ENCODE peak calls at places on chromosomes 5 and 9, in six cellular contexts. D, M, R, P, S and Q are unnamed samples.

GRCh38 chr5:126450388-126450787 is 27.2 kb downstream of the GRAMD2B start:
- DNase-seq in D (no peak), M (no peak), R (no peak), P (peak; percentile 47), S (no peak), Q (no peak)

GRCh38 chr5:107744418-107745330 is 73.9 kb upstream of the EFNA5 start:
- DNase-seq in D (no peak), M (no peak), R (no peak), P (no peak), S (no peak), Q (no peak)

GRCh38 chr9:89814340-89815040 is 209.7 kb downstream of the GADD45G start:
- DNase-seq in D (no peak), M (no peak), R (no peak), P (no peak), S (peak; percentile 3), Q (no peak)

GRCh38 chr5:5979362-5979760 is 399.0 kb downstream of the MED10 start:
- DNase-seq in D (peak; percentile 8), M (no peak), R (no peak), P (no peak), S (no peak), Q (peak; percentile 84)

GRCh38 chr5:148683651-148684050 is 29.3 kb upstream of the HTR4 start:
- DNase-seq in D (no peak), M (no peak), R (no peak), P (no peak), S (no peak), Q (no peak)

GRCh38 chr9:136947955-136948510 is 3.0 kb downstream of the C8G start:
- DNase-seq in D (no peak), M (no peak), R (no peak), P (peak; percentile 3), S (peak; percentile 4), Q (peak; percentile 74)

GRCh38 chr5:56359809-56360685 is 126.9 kb upstream of the ANKRD55 start:
- DNase-seq in D (no peak), M (no peak), R (no peak), P (no peak), S (peak; percentile 20), Q (no peak)

GRCh38 chr9:15158019-15158418 is 149.0 kb downstream of the TTC39B start:
- DNase-seq in D (no peak), M (no peak), R (no peak), P (no peak), S (no peak), Q (no peak)

GRCh38 chr5:138435943-138436342 is 2.9 kb upstream of the REEP2 start:
- DNase-seq in D (no peak), M (no peak), R (no peak), P (no peak), S (no peak), Q (no peak)
- H3K36me3 ChIP-seq in D (peaks cover 24% of the 10 kb centered on the region), M (peaks cover 27% of the 10 kb centered on the region), R (peaks cover 9% of the 10 kb centered on the region), P (peaks cover 17% of the 10 kb centered on the region), S (peaks cover 22% of the 10 kb centered on the region), Q (peaks cover 19% of the 10 kb centered on the region)

DNA sequence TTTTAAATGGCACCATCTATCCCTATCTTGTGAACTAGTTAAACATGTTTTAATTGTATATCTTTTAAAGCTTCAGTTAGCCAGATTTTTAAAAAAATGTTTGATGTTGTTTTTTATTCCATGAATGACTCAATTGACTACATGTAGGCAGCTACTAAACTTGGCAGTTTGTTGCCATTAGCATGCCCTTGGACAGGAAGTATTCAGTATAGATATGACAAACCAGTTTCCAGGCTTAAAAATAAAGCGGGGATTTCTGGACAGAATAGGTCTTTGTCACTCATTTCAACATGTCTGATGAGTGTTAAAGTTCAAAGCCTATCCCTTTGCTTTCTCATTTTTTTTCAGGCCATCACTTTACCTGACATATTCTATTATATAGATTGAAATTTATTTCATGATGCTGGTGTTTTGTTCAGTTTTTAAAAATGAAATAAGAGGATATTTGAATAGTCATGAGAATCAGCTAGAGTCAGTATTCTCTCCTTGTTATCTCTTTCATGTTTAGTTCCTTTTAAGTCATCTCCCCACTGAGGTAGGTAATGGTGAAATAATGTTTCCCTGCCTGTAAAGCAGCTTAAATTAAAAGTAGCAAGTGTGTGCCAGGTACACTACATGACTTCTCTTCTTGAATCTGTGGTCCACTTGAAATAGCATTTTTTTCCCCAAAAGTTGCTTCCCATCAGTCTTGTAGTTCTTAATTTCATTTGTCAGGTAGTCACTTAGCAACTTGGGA is 11.9 kb downstream of the TNFAIP8 start:
- DNase-seq in D (no peak), M (no peak), R (no peak), P (peak; percentile 46), S (peak; percentile 64), Q (no peak)
- H3K27ac ChIP-seq in D (no peak overlapping the region), M (no peak overlapping the region), R (no peak overlapping the region), P (peak overlapping the region; percentile 55), S (no peak overlapping the region), Q (no peak overlapping the region)

GRCh38 chr9:114350636-114351396 is 21.1 kb downstream of the ORM2 start:
- DNase-seq in D (no peak), M (no peak), R (peak; percentile 57), P (no peak), S (no peak), Q (no peak)

GRCh38 chr9:114348906-114349482 is 19.3 kb downstream of the ORM2 start:
- DNase-seq in D (peak; percentile 18), M (peak; percentile 72), R (peak; percentile 94), P (peak; percentile 62), S (peak; percentile 99), Q (peak; percentile 91)

GRCh38 chr9:114348261-114348905 is 18.7 kb downstream of the ORM2 start:
- DNase-seq in D (no peak), M (no peak), R (peak; percentile 73), P (no peak), S (no peak), Q (no peak)

GRCh38 chr9:114349713-114350480 is 20.2 kb downstream of the ORM2 start:
- DNase-seq in D (no peak), M (no peak), R (peak; percentile 58), P (no peak), S (no peak), Q (no peak)

GRCh38 chr9:114351932-114352331 is 22.3 kb downstream of the ORM2 start:
- DNase-seq in D (no peak), M (no peak), R (no peak), P (no peak), S (no peak), Q (no peak)
- H3K4me3 ChIP-seq in D (no peak overlapping the region), M (no peak overlapping the region), R (no peak overlapping the region), P (no peak overlapping the region), S (no peak overlapping the region), Q (no peak overlapping the region)

DNA sequence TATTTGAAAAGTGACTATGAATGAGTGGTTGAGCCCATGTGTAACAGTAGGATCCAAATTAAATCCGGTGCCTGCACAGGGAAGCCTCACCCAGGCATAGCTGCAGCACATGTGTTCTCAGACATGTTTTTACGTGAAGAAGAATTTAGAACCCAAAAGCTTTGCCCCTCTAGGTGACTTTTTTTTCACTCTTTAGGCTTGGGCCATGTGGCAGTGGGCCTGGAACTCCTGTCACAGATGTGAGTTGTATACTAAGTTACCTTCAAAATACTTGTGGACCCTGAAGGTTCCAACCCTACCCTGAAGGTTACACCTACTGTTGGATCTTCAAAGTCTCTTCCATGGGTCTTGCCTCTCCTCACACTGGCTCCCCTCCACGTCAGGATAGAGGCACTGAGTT is 146.6 kb downstream of the GAS1 start:
- DNase-seq in D (no peak), M (no peak), R (no peak), P (no peak), S (no peak), Q (no peak)
- H3K36me3 ChIP-seq in D (no peaks in the 10 kb centered on the region), M (no peaks in the 10 kb centered on the region), R (no peaks in the 10 kb centered on the region), P (no peaks in the 10 kb centered on the region), S (no peaks in the 10 kb centered on the region), Q (no peaks in the 10 kb centered on the region)

GRCh38 chr9:125484632-125485282 is 222.3 kb downstream of the MAPKAP1 start:
- DNase-seq in D (no peak), M (no peak), R (no peak), P (no peak), S (peak; percentile 87), Q (no peak)

GRCh38 chr9:125485471-125485870 is 221.5 kb downstream of the MAPKAP1 start:
- DNase-seq in D (no peak), M (no peak), R (no peak), P (no peak), S (no peak), Q (no peak)

GRCh38 chr9:125486576-125486975 is 220.4 kb downstream of the MAPKAP1 start:
- DNase-seq in D (no peak), M (no peak), R (no peak), P (no peak), S (no peak), Q (no peak)

GRCh38 chr9:125483697-125484096 is 222.1 kb downstream of the GAPVD1 start:
- DNase-seq in D (no peak), M (no peak), R (no peak), P (no peak), S (no peak), Q (no peak)

GRCh38 chr9:125486109-125486508 is 220.9 kb downstream of the MAPKAP1 start:
- DNase-seq in D (no peak), M (no peak), R (no peak), P (no peak), S (no peak), Q (no peak)
- H3K27ac ChIP-seq in D (no peak overlapping the region), M (no peak overlapping the region), R (no peak overlapping the region), P (no peak overlapping the region), S (no peak overlapping the region), Q (no peak overlapping the region)

DNA sequence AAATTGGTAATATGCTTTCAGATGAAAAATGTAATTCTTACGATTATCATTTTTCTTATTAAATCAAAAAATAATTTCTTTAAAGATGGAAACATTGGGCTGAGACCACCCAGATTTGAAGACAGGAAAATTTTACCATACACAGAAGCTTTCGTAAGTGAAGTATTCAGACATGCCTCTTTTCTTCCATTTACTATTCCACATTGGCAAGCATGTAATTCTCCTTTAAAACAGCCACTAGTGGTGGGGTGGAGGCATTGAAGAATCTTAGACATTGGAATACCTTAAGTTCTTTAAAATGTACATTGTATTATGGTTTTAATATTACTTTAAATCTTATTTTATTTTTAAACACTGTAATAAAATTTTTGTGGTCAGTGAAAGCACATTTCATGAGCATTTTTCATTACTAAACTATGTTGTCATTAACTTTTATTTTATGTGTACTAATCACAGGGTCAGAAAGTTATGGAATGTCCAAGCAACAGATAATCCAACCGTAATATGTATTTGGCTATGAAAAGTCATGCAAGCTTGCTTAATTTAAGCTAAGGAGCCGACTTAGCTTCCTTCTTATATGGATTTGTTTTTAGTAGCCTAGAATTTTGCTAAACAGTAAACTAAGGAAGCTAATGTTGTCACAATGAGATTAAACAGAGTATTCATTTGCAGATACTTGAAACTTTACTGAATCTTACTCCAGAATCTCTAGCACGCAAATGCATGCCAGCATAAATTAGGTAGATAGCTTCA is 97.4 kb upstream of the ALDH1A1 start:
- DNase-seq in D (no peak), M (no peak), R (no peak), P (no peak), S (peak; percentile 5), Q (no peak)
- H3K4me3 ChIP-seq in D (no peak overlapping the region), M (no peak overlapping the region), R (no peak overlapping the region), P (no peak overlapping the region), S (no peak overlapping the region), Q (no peak overlapping the region)